ENCODE peak calls at places on chromosomes 1 and 21, in six cellular contexts. K is colonic mucosa, N is heart left ventricle, R is cardiac fibroblast, Y is Karpas-422, W is NB4. M is an unnamed sample.

GRCh38 chr1:73930293-73930692 is 267.7 kb downstream of the LRRIQ3 start:
- DNase-seq in R (no peak), W (no peak), Y (no peak), K (no peak), N (no peak), M (no peak)

GRCh38 chr1:80248886-80249285 is 1242.4 kb upstream of the ADGRL4 start:
- DNase-seq in R (peak), N (no peak), K (no peak), Y (no peak), W (no peak), M (no peak)

GRCh38 chr1:230857077-230857476 is 11.2 kb downstream of the C1orf198 start:
- DNase-seq in W (no peak), Y (no peak), R (no peak), K (no peak), N (no peak), M (no peak)

GRCh38 chr1:65512383-65512782 is 91.9 kb downstream of the LEPR start:
- DNase-seq in W (no peak), R (no peak), N (peak), K (no peak), Y (no peak), M (no peak)

GRCh38 chr1:110185181-110185580 is 24.9 kb upstream of the KCNC4 start:
- DNase-seq in K (no peak), Y (no peak), N (peak), R (no peak), W (no peak), M (no peak)

GRCh38 chr1:244458781-244459180 is 2.3 kb upstream of the CATSPERE start:
- DNase-seq in W (no peak), K (no peak), R (no peak), N (no peak), Y (no peak), M (no peak)

GRCh38 chr1:104028670-104029069 is 279.0 kb downstream of the AMY1C start:
- DNase-seq in W (no peak), K (no peak), Y (no peak), R (no peak), N (no peak), M (no peak)

GRCh38 chr1:42747125-42747524 is 7.1 kb upstream of the CLDN19 start:
- DNase-seq in W (peak), Y (peak), K (peak), N (no peak), R (peak), M (peak)

GRCh38 chr21:44413566-44414290 is 41.6 kb upstream of the LRRC3 start:
- DNase-seq in R (no peak), W (no peak), K (no peak), Y (no peak), N (no peak), M (no peak)

GRCh38 chr1:234909307-234909706 is 219.3 kb downstream of the TOMM20 start:
- DNase-seq in Y (no peak), R (no peak), N (no peak), W (no peak), K (no peak), M (no peak)

GRCh38 chr1:245105815-245106410 is 48.9 kb upstream of the KIF26B start:
- DNase-seq in R (no peak), N (no peak), W (no peak), K (no peak), Y (no peak), M (no peak)

GRCh38 chr1:151371340-151371739 is 1.2 kb downstream of the SELENBP1 start:
- DNase-seq in N (peak), R (peak), K (peak), W (no peak), Y (no peak), M (no peak)

GRCh38 chr1:151371744-151372410 is 628 bp downstream of the SELENBP1 start:
- DNase-seq in N (peak), R (peak), K (peak), W (no peak), Y (no peak), M (no peak)

GRCh38 chr1:151373196-151373595 is 691 bp upstream of the SELENBP1 start:
- DNase-seq in W (no peak), K (no peak), R (no peak), Y (no peak), N (no peak), M (no peak)

GRCh38 chr1:151370211-151370911 is 2.1 kb downstream of the SELENBP1 start:
- DNase-seq in W (peak), Y (no peak), N (peak), K (peak), R (peak), M (no peak)

DNA sequence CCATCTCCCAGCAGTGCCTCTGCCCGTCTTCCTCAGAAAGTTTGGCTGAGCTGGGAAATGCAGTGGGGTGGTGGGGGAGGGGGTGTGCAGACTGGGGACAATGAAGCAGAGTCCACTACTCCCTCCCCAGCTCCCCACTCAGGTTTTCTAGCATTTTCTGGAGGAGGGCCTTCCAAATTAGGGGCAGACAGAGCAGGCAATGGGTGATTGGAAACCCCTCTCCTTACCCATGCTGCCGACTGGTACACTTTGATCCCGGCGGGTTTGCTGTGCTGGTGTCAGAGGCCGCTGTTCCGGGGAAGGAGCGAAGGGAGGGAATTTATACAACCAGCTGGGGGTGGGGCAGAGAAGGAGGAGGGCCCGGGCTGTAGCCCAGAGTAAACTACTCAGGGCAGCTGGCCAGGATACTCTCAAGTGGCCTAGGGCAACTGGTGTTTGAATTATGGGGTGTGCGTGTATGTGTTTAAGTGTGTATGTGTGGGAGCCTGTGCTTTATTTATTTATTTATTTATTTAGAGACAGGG is at the start of gene SELENBP1:
- DNase-seq in K (peak), R (peak), Y (no peak), W (no peak), N (peak), M (no peak)
- H3K4me3 ChIP-seq in K (peak), R (peak), Y (no peak), W (no peak), N (peak), M (no peak)

GRCh38 chr1:248857201-248857600 is 1.7 kb downstream of the ZNF692 start:
- DNase-seq in Y (no peak), N (no peak), R (no peak), K (no peak), W (peak), M (no peak)

GRCh38 chr1:248860007-248860406 is 1.1 kb upstream of the ZNF692 start:
- DNase-seq in K (no peak), R (no peak), N (no peak), W (peak), Y (no peak), M (no peak)

GRCh38 chr1:248858096-248858890 is 592 bp downstream of the ZNF692 start:
- DNase-seq in N (peak), R (peak), K (peak), W (peak), Y (peak), M (no peak)

GRCh38 chr1:248857749-248858095 is 1.2 kb downstream of the ZNF692 start:
- DNase-seq in Y (no peak), K (no peak), N (no peak), R (no peak), W (no peak), M (no peak)

GRCh38 chr1:248858891-248859889 is at the start of gene ZNF692:
- DNase-seq in W (peak), Y (peak), K (peak), N (peak), R (peak), M (peak)
- H3K4me3 ChIP-seq in W (peak), Y (peak), K (peak), N (peak), R (peak), M (peak)

GRCh38 chr1:161017756-161018630 is 3.0 kb downstream of the F11R start:
- DNase-seq in W (peak), N (no peak), K (no peak), Y (no peak), R (no peak), M (no peak)

GRCh38 chr1:161012420-161012819 is 8.5 kb downstream of the F11R start:
- DNase-seq in K (no peak), Y (no peak), W (no peak), R (no peak), N (no peak), M (no peak)

GRCh38 chr1:161013104-161013590 is 7.8 kb downstream of the F11R start:
- DNase-seq in W (peak), Y (no peak), K (no peak), N (no peak), R (peak), M (no peak)

GRCh38 chr1:161009602-161010211 is 11.2 kb downstream of the F11R start:
- DNase-seq in R (no peak), Y (no peak), K (no peak), W (no peak), N (no peak), M (no peak)

DNA sequence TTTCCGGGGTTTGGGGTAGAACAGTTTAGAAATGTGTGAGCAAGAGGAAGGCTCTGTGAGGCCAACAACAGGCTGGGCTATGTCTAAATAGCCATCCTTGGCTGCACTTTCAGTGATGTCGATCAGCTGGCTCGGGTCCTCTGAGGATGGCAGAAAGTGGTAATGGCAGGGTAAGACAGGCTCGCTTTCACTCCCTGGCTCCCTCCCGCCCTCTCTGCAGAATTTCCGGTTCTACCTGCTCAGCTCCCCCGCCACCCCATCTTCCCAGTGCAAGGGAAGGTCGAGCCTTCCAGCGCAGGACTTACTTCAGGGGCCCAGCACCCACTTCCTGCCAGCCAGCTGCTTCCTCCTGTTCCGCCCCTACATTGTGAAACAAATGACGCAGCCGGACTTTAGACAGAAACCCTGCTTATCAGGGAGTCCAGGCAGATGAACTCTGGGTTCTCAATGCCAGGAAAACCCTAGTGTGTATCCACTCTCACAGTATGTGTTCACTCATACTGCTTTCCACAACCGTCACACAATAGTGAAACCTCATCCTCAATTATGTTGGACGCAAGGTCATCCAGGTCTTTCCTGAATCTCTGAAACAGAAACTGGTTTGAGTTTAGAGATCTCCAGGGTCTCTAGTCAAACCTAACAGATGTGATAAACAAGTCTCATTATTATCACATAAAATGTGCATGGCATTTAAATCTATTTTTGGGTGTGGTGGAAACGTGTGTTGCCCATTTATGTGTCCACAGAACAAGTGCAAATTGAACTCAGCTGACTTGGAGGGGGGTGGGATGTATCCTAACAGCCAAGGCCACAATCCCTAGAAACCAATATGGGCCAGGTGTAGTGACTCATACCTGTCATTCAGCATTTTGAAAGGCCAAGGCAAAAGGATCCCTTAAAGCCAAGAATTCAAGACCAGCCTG is 7.1 kb downstream of the F11R start:
- DNase-seq in K (peak), R (peak), W (peak), N (peak), Y (peak), M (peak)
- H3K4me3 ChIP-seq in K (peak), R (peak), W (peak), N (peak), Y (peak), M (peak)

GRCh38 chr1:27357281-27358037 is 9.3 kb downstream of the MAP3K6 start:
- DNase-seq in W (peak), Y (peak), K (peak), R (peak), N (peak), M (peak)
- H3K4me3 ChIP-seq in W (no peak), Y (peak), K (peak), R (no peak), N (no peak), M (peak)

M was measured in CD4-positive, alpha-beta memory T cell.